ENCODE peak calls at places on chromosomes 11 and 22, in five cellular contexts. One of them, this sample, is unnamed.

GRCh38 chr11:22832315-22833041 is 2.9 kb upstream of the SVIP start:
- DNase-seq in HFFc6: no peak
- DNase-seq in posterior cingulate gyrus: no peak
- DNase-seq in Right ventricle myocardium superior: no peak
- DNase-seq in SJSA1: no peak
- DNase-seq in this sample: no peak

GRCh38 chr11:119481667-119482400 is 58.9 kb upstream of the THY1 start:
- DNase-seq in HFFc6: no peak
- DNase-seq in Right ventricle myocardium superior: no peak
- DNase-seq in SJSA1: no peak
- DNase-seq in posterior cingulate gyrus: peak
- DNase-seq in this sample: no peak

GRCh38 chr22:47161631-47162030 is 399.2 kb downstream of the TBC1D22A start:
- DNase-seq in HFFc6: no peak
- DNase-seq in posterior cingulate gyrus: peak
- DNase-seq in Right ventricle myocardium superior: peak
- DNase-seq in SJSA1: peak
- DNase-seq in this sample: no peak

GRCh38 chr11:115161876-115162275 is 342.3 kb downstream of the CADM1 start:
- DNase-seq in posterior cingulate gyrus: peak
- DNase-seq in Right ventricle myocardium superior: no peak
- DNase-seq in HFFc6: no peak
- DNase-seq in SJSA1: no peak
- DNase-seq in this sample: no peak

GRCh38 chr11:110774138-110775014 is 62.1 kb upstream of the ARHGAP20 start:
- DNase-seq in HFFc6: peak
- DNase-seq in Right ventricle myocardium superior: no peak
- DNase-seq in SJSA1: no peak
- DNase-seq in posterior cingulate gyrus: no peak
- DNase-seq in this sample: no peak

GRCh38 chr22:20571078-20571503 is 63.7 kb downstream of the MED15 start:
- DNase-seq in HFFc6: no peak
- DNase-seq in Right ventricle myocardium superior: peak
- DNase-seq in SJSA1: no peak
- DNase-seq in posterior cingulate gyrus: peak
- DNase-seq in this sample: no peak

GRCh38 chr22:38696606-38697005 is 4.1 kb downstream of the JOSD1 start:
- DNase-seq in HFFc6: peak
- DNase-seq in posterior cingulate gyrus: no peak
- DNase-seq in SJSA1: peak
- DNase-seq in Right ventricle myocardium superior: no peak
- DNase-seq in this sample: no peak

GRCh38 chr22:41917375-41917905 is 2.6 kb upstream of the SHISA8 start:
- DNase-seq in posterior cingulate gyrus: no peak
- DNase-seq in SJSA1: no peak
- DNase-seq in Right ventricle myocardium superior: no peak
- DNase-seq in HFFc6: no peak
- DNase-seq in this sample: no peak

GRCh38 chr11:1050581-1051355 is 14.2 kb upstream of the MUC6 start:
- DNase-seq in SJSA1: no peak
- DNase-seq in HFFc6: peak
- DNase-seq in Right ventricle myocardium superior: peak
- DNase-seq in posterior cingulate gyrus: peak
- DNase-seq in this sample: no peak

GRCh38 chr11:33000181-33000580 is 15.5 kb upstream of the DEPDC7 start:
- DNase-seq in SJSA1: no peak
- DNase-seq in posterior cingulate gyrus: no peak
- DNase-seq in HFFc6: peak
- DNase-seq in Right ventricle myocardium superior: no peak
- DNase-seq in this sample: no peak

GRCh38 chr11:2088746-2089535 is 50.2 kb downstream of the IGF2 start:
- DNase-seq in SJSA1: peak
- DNase-seq in Right ventricle myocardium superior: no peak
- DNase-seq in HFFc6: no peak
- DNase-seq in posterior cingulate gyrus: peak
- DNase-seq in this sample: no peak

GRCh38 chr22:50208939-50209892 is 8.4 kb downstream of the SELENOO start:
- DNase-seq in SJSA1: no peak
- DNase-seq in posterior cingulate gyrus: peak
- DNase-seq in Right ventricle myocardium superior: no peak
- DNase-seq in HFFc6: no peak
- DNase-seq in this sample: no peak

GRCh38 chr11:59009661-59010060 is 70.4 kb downstream of the GLYATL1 start:
- DNase-seq in SJSA1: no peak
- DNase-seq in posterior cingulate gyrus: no peak
- DNase-seq in HFFc6: no peak
- DNase-seq in Right ventricle myocardium superior: no peak
- DNase-seq in this sample: peak

GRCh38 chr22:32932176-32932575 is 126.0 kb downstream of the SYN3 start:
- DNase-seq in Right ventricle myocardium superior: no peak
- DNase-seq in HFFc6: peak
- DNase-seq in posterior cingulate gyrus: no peak
- DNase-seq in SJSA1: no peak
- DNase-seq in this sample: no peak

GRCh38 chr11:75591966-75592365 is 29.9 kb downstream of the SERPINH1 start:
- DNase-seq in HFFc6: no peak
- DNase-seq in posterior cingulate gyrus: peak
- DNase-seq in SJSA1: no peak
- DNase-seq in Right ventricle myocardium superior: no peak
- DNase-seq in this sample: no peak

GRCh38 chr22:42388130-42388797 is 43.9 kb downstream of the NFAM1 start:
- DNase-seq in HFFc6: no peak
- DNase-seq in posterior cingulate gyrus: peak
- DNase-seq in SJSA1: no peak
- DNase-seq in Right ventricle myocardium superior: no peak
- DNase-seq in this sample: no peak

GRCh38 chr22:25365491-25366261 is 146.2 kb downstream of the CRYBB2 start:
- DNase-seq in posterior cingulate gyrus: peak
- DNase-seq in HFFc6: no peak
- DNase-seq in Right ventricle myocardium superior: peak
- DNase-seq in SJSA1: no peak
- DNase-seq in this sample: no peak

GRCh38 chr11:62850911-62851806 is 11.8 kb upstream of the WDR74 start:
- DNase-seq in SJSA1: no peak
- DNase-seq in posterior cingulate gyrus: no peak
- DNase-seq in Right ventricle myocardium superior: no peak
- DNase-seq in HFFc6: no peak
- DNase-seq in this sample: no peak

GRCh38 chr22:19875061-19875530 is 20.4 kb upstream of the GNB1L start:
- DNase-seq in HFFc6: no peak
- DNase-seq in posterior cingulate gyrus: peak
- DNase-seq in Right ventricle myocardium superior: no peak
- DNase-seq in SJSA1: no peak
- DNase-seq in this sample: no peak

GRCh38 chr11:72443016-72443415 is 8.7 kb upstream of the CLPB start:
- DNase-seq in posterior cingulate gyrus: no peak
- DNase-seq in HFFc6: no peak
- DNase-seq in SJSA1: no peak
- DNase-seq in Right ventricle myocardium superior: no peak
- DNase-seq in this sample: no peak

GRCh38 chr11:115267871-115268270 is 236.3 kb downstream of the CADM1 start:
- DNase-seq in posterior cingulate gyrus: no peak
- DNase-seq in Right ventricle myocardium superior: no peak
- DNase-seq in HFFc6: no peak
- DNase-seq in SJSA1: no peak
- DNase-seq in this sample: no peak

GRCh38 chr11:27118371-27118770 is 77.8 kb downstream of the BBOX1 start:
- DNase-seq in Right ventricle myocardium superior: no peak
- DNase-seq in HFFc6: peak
- DNase-seq in posterior cingulate gyrus: no peak
- DNase-seq in SJSA1: no peak
- DNase-seq in this sample: no peak

GRCh38 chr11:47356998-47357329 is 4.5 kb upstream of the MYBPC3 start:
- DNase-seq in SJSA1: no peak
- DNase-seq in Right ventricle myocardium superior: no peak
- DNase-seq in HFFc6: no peak
- DNase-seq in posterior cingulate gyrus: no peak
- DNase-seq in this sample: no peak

GRCh38 chr22:24950272-24950902 is 2.1 kb upstream of the KIAA1671 start:
- DNase-seq in Right ventricle myocardium superior: no peak
- DNase-seq in SJSA1: no peak
- DNase-seq in posterior cingulate gyrus: peak
- DNase-seq in HFFc6: no peak
- DNase-seq in this sample: no peak

GRCh38 chr11:2722955-2723354 is 23.2 kb upstream of the KCNQ1OT1 start:
- DNase-seq in posterior cingulate gyrus: no peak
- DNase-seq in Right ventricle myocardium superior: no peak
- DNase-seq in SJSA1: no peak
- DNase-seq in HFFc6: no peak
- DNase-seq in this sample: no peak

GRCh38 chr11:34234086-34234740 is 123.6 kb downstream of the ABTB2 start:
- DNase-seq in HFFc6: peak
- DNase-seq in SJSA1: peak
- DNase-seq in posterior cingulate gyrus: no peak
- DNase-seq in Right ventricle myocardium superior: no peak
- DNase-seq in this sample: no peak

GRCh38 chr11:108223449-108224149 is 732 bp downstream of the ATM start:
- DNase-seq in HFFc6: no peak
- DNase-seq in Right ventricle myocardium superior: no peak
- DNase-seq in posterior cingulate gyrus: peak
- DNase-seq in SJSA1: no peak
- DNase-seq in this sample: peak

GRCh38 chr22:45180280-45180679 is 16.6 kb downstream of the NUP50 start:
- DNase-seq in HFFc6: no peak
- DNase-seq in Right ventricle myocardium superior: no peak
- DNase-seq in posterior cingulate gyrus: peak
- DNase-seq in SJSA1: no peak
- DNase-seq in this sample: no peak

GRCh38 chr11:85717360-85717927 is 31.4 kb upstream of the CCDC89 start:
- DNase-seq in HFFc6: no peak
- DNase-seq in Right ventricle myocardium superior: no peak
- DNase-seq in SJSA1: no peak
- DNase-seq in posterior cingulate gyrus: no peak
- DNase-seq in this sample: no peak

GRCh38 chr11:43516316-43516820 is 157.6 kb downstream of the TTC17 start:
- DNase-seq in posterior cingulate gyrus: no peak
- DNase-seq in Right ventricle myocardium superior: no peak
- DNase-seq in HFFc6: no peak
- DNase-seq in SJSA1: no peak
- DNase-seq in this sample: no peak

GRCh38 chr11:118715837-118716260 is 36.4 kb upstream of the TREH start:
- DNase-seq in posterior cingulate gyrus: no peak
- DNase-seq in Right ventricle myocardium superior: no peak
- DNase-seq in SJSA1: peak
- DNase-seq in HFFc6: no peak
- DNase-seq in this sample: no peak

GRCh38 chr11:66176650-66177049 is 91.8 kb upstream of the RAB1B start:
- DNase-seq in HFFc6: no peak
- DNase-seq in SJSA1: no peak
- DNase-seq in posterior cingulate gyrus: no peak
- DNase-seq in Right ventricle myocardium superior: no peak
- DNase-seq in this sample: no peak

This sample was measured in CMK.